ENCODE peak calls at places on chromosomes 7 and 10, in nine cellular contexts. One of them, this sample, is unnamed.

GRCh38 chr7:47040795-47041194 is 541.1 kb downstream of the TNS3 start:
- DNase-seq in dermis blood vessel endothelial cell: peak
- DNase-seq in SHP77: no peak
- DNase-seq in endothelial cell: no peak
- DNase-seq in kidney glomerular epithelial cell: no peak
- DNase-seq in cardiac septum: no peak
- DNase-seq in T follicular helper cell: no peak
- DNase-seq in NCI-H1105: no peak
- DNase-seq in activated gamma-delta T cell treated with anti-CD3 and anti-CD28 coated beads, Interleukin-2, amount 50 U/mL, for 16 hours: no peak
- DNase-seq in this sample: no peak

GRCh38 chr7:38630720-38631673 is at the start of gene AMPH:
- DNase-seq in endothelial cell: peak
- DNase-seq in SHP77: no peak
- DNase-seq in cardiac septum: peak
- DNase-seq in T follicular helper cell: no peak
- DNase-seq in activated gamma-delta T cell treated with anti-CD3 and anti-CD28 coated beads, Interleukin-2, amount 50 U/mL, for 16 hours: no peak
- DNase-seq in kidney glomerular epithelial cell: no peak
- DNase-seq in dermis blood vessel endothelial cell: peak
- DNase-seq in NCI-H1105: peak
- DNase-seq in this sample: peak

GRCh38 chr10:12685261-12685861 is 316.2 kb downstream of the CCDC3 start:
- DNase-seq in NCI-H1105: no peak
- DNase-seq in activated gamma-delta T cell treated with anti-CD3 and anti-CD28 coated beads, Interleukin-2, amount 50 U/mL, for 16 hours: no peak
- DNase-seq in cardiac septum: no peak
- DNase-seq in endothelial cell: no peak
- DNase-seq in SHP77: no peak
- DNase-seq in dermis blood vessel endothelial cell: peak
- DNase-seq in T follicular helper cell: no peak
- DNase-seq in kidney glomerular epithelial cell: no peak
- DNase-seq in this sample: no peak

GRCh38 chr7:1940402-1940786 is 270.3 kb downstream of the ELFN1 start:
- DNase-seq in SHP77: no peak
- DNase-seq in cardiac septum: no peak
- DNase-seq in endothelial cell: no peak
- DNase-seq in kidney glomerular epithelial cell: no peak
- DNase-seq in dermis blood vessel endothelial cell: no peak
- DNase-seq in NCI-H1105: no peak
- DNase-seq in T follicular helper cell: peak
- DNase-seq in activated gamma-delta T cell treated with anti-CD3 and anti-CD28 coated beads, Interleukin-2, amount 50 U/mL, for 16 hours: peak
- DNase-seq in this sample: peak

GRCh38 chr10:72464438-72464837 is 109.7 kb upstream of the DNAJB12 start:
- DNase-seq in NCI-H1105: no peak
- DNase-seq in cardiac septum: no peak
- DNase-seq in T follicular helper cell: no peak
- DNase-seq in endothelial cell: no peak
- DNase-seq in activated gamma-delta T cell treated with anti-CD3 and anti-CD28 coated beads, Interleukin-2, amount 50 U/mL, for 16 hours: no peak
- DNase-seq in SHP77: no peak
- DNase-seq in dermis blood vessel endothelial cell: no peak
- DNase-seq in kidney glomerular epithelial cell: no peak
- DNase-seq in this sample: no peak

GRCh38 chr7:70673833-70674232 is 458.1 kb upstream of the GALNT17 start:
- DNase-seq in NCI-H1105: no peak
- DNase-seq in activated gamma-delta T cell treated with anti-CD3 and anti-CD28 coated beads, Interleukin-2, amount 50 U/mL, for 16 hours: no peak
- DNase-seq in T follicular helper cell: no peak
- DNase-seq in endothelial cell: no peak
- DNase-seq in SHP77: no peak
- DNase-seq in kidney glomerular epithelial cell: no peak
- DNase-seq in dermis blood vessel endothelial cell: no peak
- DNase-seq in cardiac septum: no peak
- DNase-seq in this sample: no peak

GRCh38 chr10:130479906-130480305 is 343.7 kb downstream of the GLRX3 start:
- DNase-seq in SHP77: no peak
- DNase-seq in NCI-H1105: no peak
- DNase-seq in kidney glomerular epithelial cell: no peak
- DNase-seq in dermis blood vessel endothelial cell: no peak
- DNase-seq in endothelial cell: no peak
- DNase-seq in T follicular helper cell: no peak
- DNase-seq in activated gamma-delta T cell treated with anti-CD3 and anti-CD28 coated beads, Interleukin-2, amount 50 U/mL, for 16 hours: no peak
- DNase-seq in cardiac septum: no peak
- DNase-seq in this sample: no peak

GRCh38 chr7:44334734-44335097 is 9.3 kb upstream of the CAMK2B start:
- DNase-seq in endothelial cell: no peak
- DNase-seq in activated gamma-delta T cell treated with anti-CD3 and anti-CD28 coated beads, Interleukin-2, amount 50 U/mL, for 16 hours: no peak
- DNase-seq in SHP77: no peak
- DNase-seq in cardiac septum: no peak
- DNase-seq in NCI-H1105: no peak
- DNase-seq in dermis blood vessel endothelial cell: no peak
- DNase-seq in T follicular helper cell: no peak
- DNase-seq in kidney glomerular epithelial cell: no peak
- DNase-seq in this sample: no peak

GRCh38 chr10:112512294-112512693 is 65.3 kb downstream of the VTI1A start:
- DNase-seq in dermis blood vessel endothelial cell: no peak
- DNase-seq in T follicular helper cell: no peak
- DNase-seq in activated gamma-delta T cell treated with anti-CD3 and anti-CD28 coated beads, Interleukin-2, amount 50 U/mL, for 16 hours: no peak
- DNase-seq in kidney glomerular epithelial cell: no peak
- DNase-seq in cardiac septum: no peak
- DNase-seq in SHP77: no peak
- DNase-seq in endothelial cell: no peak
- DNase-seq in NCI-H1105: no peak
- DNase-seq in this sample: no peak

GRCh38 chr10:16795410-16796073 is 21.7 kb downstream of the RSU1 start:
- DNase-seq in SHP77: no peak
- DNase-seq in cardiac septum: no peak
- DNase-seq in activated gamma-delta T cell treated with anti-CD3 and anti-CD28 coated beads, Interleukin-2, amount 50 U/mL, for 16 hours: no peak
- DNase-seq in NCI-H1105: no peak
- DNase-seq in endothelial cell: no peak
- DNase-seq in dermis blood vessel endothelial cell: no peak
- DNase-seq in kidney glomerular epithelial cell: no peak
- DNase-seq in T follicular helper cell: no peak
- DNase-seq in this sample: no peak

GRCh38 chr10:56231436-56231835 is 129.6 kb downstream of the ZWINT start:
- DNase-seq in SHP77: no peak
- DNase-seq in activated gamma-delta T cell treated with anti-CD3 and anti-CD28 coated beads, Interleukin-2, amount 50 U/mL, for 16 hours: no peak
- DNase-seq in kidney glomerular epithelial cell: no peak
- DNase-seq in T follicular helper cell: no peak
- DNase-seq in cardiac septum: no peak
- DNase-seq in NCI-H1105: no peak
- DNase-seq in dermis blood vessel endothelial cell: no peak
- DNase-seq in endothelial cell: no peak
- DNase-seq in this sample: no peak

GRCh38 chr7:23474098-23474828 is 4.0 kb upstream of the IGF2BP3 start:
- DNase-seq in NCI-H1105: peak
- DNase-seq in endothelial cell: peak
- DNase-seq in activated gamma-delta T cell treated with anti-CD3 and anti-CD28 coated beads, Interleukin-2, amount 50 U/mL, for 16 hours: no peak
- DNase-seq in T follicular helper cell: no peak
- DNase-seq in kidney glomerular epithelial cell: peak
- DNase-seq in cardiac septum: peak
- DNase-seq in SHP77: peak
- DNase-seq in dermis blood vessel endothelial cell: peak
- DNase-seq in this sample: peak

GRCh38 chr10:89392974-89393373 is 551 bp downstream of the IFIT1 start:
- DNase-seq in dermis blood vessel endothelial cell: no peak
- DNase-seq in T follicular helper cell: no peak
- DNase-seq in endothelial cell: no peak
- DNase-seq in SHP77: no peak
- DNase-seq in NCI-H1105: no peak
- DNase-seq in activated gamma-delta T cell treated with anti-CD3 and anti-CD28 coated beads, Interleukin-2, amount 50 U/mL, for 16 hours: no peak
- DNase-seq in kidney glomerular epithelial cell: peak
- DNase-seq in cardiac septum: no peak
- DNase-seq in this sample: peak

GRCh38 chr7:69172357-69173098 is 425.7 kb upstream of the AUTS2 start:
- DNase-seq in NCI-H1105: no peak
- DNase-seq in endothelial cell: no peak
- DNase-seq in SHP77: no peak
- DNase-seq in kidney glomerular epithelial cell: no peak
- DNase-seq in activated gamma-delta T cell treated with anti-CD3 and anti-CD28 coated beads, Interleukin-2, amount 50 U/mL, for 16 hours: no peak
- DNase-seq in dermis blood vessel endothelial cell: no peak
- DNase-seq in cardiac septum: no peak
- DNase-seq in T follicular helper cell: no peak
- DNase-seq in this sample: no peak

GRCh38 chr10:58486821-58487220 is 25.9 kb upstream of the BICC1 start:
- DNase-seq in SHP77: no peak
- DNase-seq in endothelial cell: no peak
- DNase-seq in activated gamma-delta T cell treated with anti-CD3 and anti-CD28 coated beads, Interleukin-2, amount 50 U/mL, for 16 hours: no peak
- DNase-seq in kidney glomerular epithelial cell: no peak
- DNase-seq in dermis blood vessel endothelial cell: no peak
- DNase-seq in NCI-H1105: no peak
- DNase-seq in T follicular helper cell: no peak
- DNase-seq in cardiac septum: no peak
- DNase-seq in this sample: no peak

GRCh38 chr10:71347587-71348395 is 28.7 kb downstream of the SLC29A3 start:
- DNase-seq in SHP77: peak
- DNase-seq in endothelial cell: no peak
- DNase-seq in activated gamma-delta T cell treated with anti-CD3 and anti-CD28 coated beads, Interleukin-2, amount 50 U/mL, for 16 hours: no peak
- DNase-seq in kidney glomerular epithelial cell: no peak
- DNase-seq in dermis blood vessel endothelial cell: no peak
- DNase-seq in T follicular helper cell: no peak
- DNase-seq in cardiac septum: no peak
- DNase-seq in NCI-H1105: no peak
- DNase-seq in this sample: peak

GRCh38 chr7:81624650-81625310 is 145.1 kb downstream of the HGF start:
- DNase-seq in cardiac septum: no peak
- DNase-seq in T follicular helper cell: no peak
- DNase-seq in SHP77: no peak
- DNase-seq in activated gamma-delta T cell treated with anti-CD3 and anti-CD28 coated beads, Interleukin-2, amount 50 U/mL, for 16 hours: no peak
- DNase-seq in endothelial cell: no peak
- DNase-seq in kidney glomerular epithelial cell: no peak
- DNase-seq in NCI-H1105: no peak
- DNase-seq in dermis blood vessel endothelial cell: no peak
- DNase-seq in this sample: no peak

GRCh38 chr10:23826399-23826798 is 382.5 kb upstream of the KIAA1217 start:
- DNase-seq in SHP77: no peak
- DNase-seq in activated gamma-delta T cell treated with anti-CD3 and anti-CD28 coated beads, Interleukin-2, amount 50 U/mL, for 16 hours: no peak
- DNase-seq in NCI-H1105: no peak
- DNase-seq in dermis blood vessel endothelial cell: peak
- DNase-seq in endothelial cell: peak
- DNase-seq in T follicular helper cell: no peak
- DNase-seq in cardiac septum: no peak
- DNase-seq in kidney glomerular epithelial cell: peak
- DNase-seq in this sample: no peak

GRCh38 chr7:142620375-142620774 is 128.9 kb upstream of the PRSS1 start:
- DNase-seq in dermis blood vessel endothelial cell: no peak
- DNase-seq in kidney glomerular epithelial cell: no peak
- DNase-seq in cardiac septum: no peak
- DNase-seq in NCI-H1105: no peak
- DNase-seq in activated gamma-delta T cell treated with anti-CD3 and anti-CD28 coated beads, Interleukin-2, amount 50 U/mL, for 16 hours: no peak
- DNase-seq in T follicular helper cell: no peak
- DNase-seq in endothelial cell: no peak
- DNase-seq in SHP77: no peak
- DNase-seq in this sample: no peak

GRCh38 chr10:110221721-110222261 is 14.4 kb downstream of the MXI1 start:
- DNase-seq in NCI-H1105: peak
- DNase-seq in T follicular helper cell: peak
- DNase-seq in endothelial cell: peak
- DNase-seq in activated gamma-delta T cell treated with anti-CD3 and anti-CD28 coated beads, Interleukin-2, amount 50 U/mL, for 16 hours: peak
- DNase-seq in dermis blood vessel endothelial cell: peak
- DNase-seq in SHP77: peak
- DNase-seq in cardiac septum: peak
- DNase-seq in kidney glomerular epithelial cell: peak
- DNase-seq in this sample: peak

GRCh38 chr7:98368721-98369120 is 32.2 kb downstream of the BAIAP2L1 start:
- DNase-seq in T follicular helper cell: no peak
- DNase-seq in cardiac septum: no peak
- DNase-seq in kidney glomerular epithelial cell: no peak
- DNase-seq in dermis blood vessel endothelial cell: peak
- DNase-seq in NCI-H1105: no peak
- DNase-seq in endothelial cell: no peak
- DNase-seq in SHP77: no peak
- DNase-seq in activated gamma-delta T cell treated with anti-CD3 and anti-CD28 coated beads, Interleukin-2, amount 50 U/mL, for 16 hours: no peak
- DNase-seq in this sample: no peak

GRCh38 chr7:40717242-40717641 is 582.4 kb downstream of the SUGCT start:
- DNase-seq in NCI-H1105: peak
- DNase-seq in T follicular helper cell: no peak
- DNase-seq in SHP77: peak
- DNase-seq in endothelial cell: peak
- DNase-seq in dermis blood vessel endothelial cell: peak
- DNase-seq in cardiac septum: no peak
- DNase-seq in kidney glomerular epithelial cell: peak
- DNase-seq in activated gamma-delta T cell treated with anti-CD3 and anti-CD28 coated beads, Interleukin-2, amount 50 U/mL, for 16 hours: no peak
- DNase-seq in this sample: peak

GRCh38 chr7:138004046-138004445 is 2.2 kb upstream of the CREB3L2 start:
- DNase-seq in dermis blood vessel endothelial cell: peak
- DNase-seq in SHP77: no peak
- DNase-seq in activated gamma-delta T cell treated with anti-CD3 and anti-CD28 coated beads, Interleukin-2, amount 50 U/mL, for 16 hours: no peak
- DNase-seq in endothelial cell: no peak
- DNase-seq in cardiac septum: no peak
- DNase-seq in T follicular helper cell: no peak
- DNase-seq in NCI-H1105: no peak
- DNase-seq in kidney glomerular epithelial cell: no peak
- DNase-seq in this sample: no peak

GRCh38 chr7:22625251-22625650 is 101.7 kb upstream of the IL6 start:
- DNase-seq in dermis blood vessel endothelial cell: no peak
- DNase-seq in NCI-H1105: no peak
- DNase-seq in SHP77: no peak
- DNase-seq in T follicular helper cell: no peak
- DNase-seq in endothelial cell: no peak
- DNase-seq in activated gamma-delta T cell treated with anti-CD3 and anti-CD28 coated beads, Interleukin-2, amount 50 U/mL, for 16 hours: no peak
- DNase-seq in kidney glomerular epithelial cell: no peak
- DNase-seq in cardiac septum: no peak
- DNase-seq in this sample: no peak

GRCh38 chr10:49649294-49649693 is 30.2 kb upstream of the C10orf53 start:
- DNase-seq in activated gamma-delta T cell treated with anti-CD3 and anti-CD28 coated beads, Interleukin-2, amount 50 U/mL, for 16 hours: no peak
- DNase-seq in endothelial cell: peak
- DNase-seq in dermis blood vessel endothelial cell: no peak
- DNase-seq in SHP77: no peak
- DNase-seq in NCI-H1105: no peak
- DNase-seq in cardiac septum: peak
- DNase-seq in kidney glomerular epithelial cell: no peak
- DNase-seq in T follicular helper cell: no peak
- DNase-seq in this sample: no peak

GRCh38 chr10:34723746-34724145 is 91.3 kb downstream of the PARD3 start:
- DNase-seq in endothelial cell: peak
- DNase-seq in dermis blood vessel endothelial cell: peak
- DNase-seq in T follicular helper cell: no peak
- DNase-seq in NCI-H1105: no peak
- DNase-seq in kidney glomerular epithelial cell: peak
- DNase-seq in SHP77: peak
- DNase-seq in cardiac septum: no peak
- DNase-seq in activated gamma-delta T cell treated with anti-CD3 and anti-CD28 coated beads, Interleukin-2, amount 50 U/mL, for 16 hours: no peak
- DNase-seq in this sample: peak

GRCh38 chr10:5540886-5541285 is 16.1 kb downstream of the CALML3 start:
- DNase-seq in T follicular helper cell: no peak
- DNase-seq in NCI-H1105: no peak
- DNase-seq in endothelial cell: no peak
- DNase-seq in cardiac septum: no peak
- DNase-seq in kidney glomerular epithelial cell: no peak
- DNase-seq in dermis blood vessel endothelial cell: no peak
- DNase-seq in activated gamma-delta T cell treated with anti-CD3 and anti-CD28 coated beads, Interleukin-2, amount 50 U/mL, for 16 hours: no peak
- DNase-seq in SHP77: no peak
- DNase-seq in this sample: no peak

GRCh38 chr10:74837750-74838149 is 11.3 kb downstream of the KAT6B start:
- DNase-seq in T follicular helper cell: no peak
- DNase-seq in activated gamma-delta T cell treated with anti-CD3 and anti-CD28 coated beads, Interleukin-2, amount 50 U/mL, for 16 hours: no peak
- DNase-seq in kidney glomerular epithelial cell: no peak
- DNase-seq in dermis blood vessel endothelial cell: no peak
- DNase-seq in SHP77: no peak
- DNase-seq in cardiac septum: no peak
- DNase-seq in endothelial cell: no peak
- DNase-seq in NCI-H1105: no peak
- DNase-seq in this sample: no peak

This sample was measured in colonic mucosa.